ENCODE peak calls at places on chromosome 14, in five cellular contexts. E is K562, M is GM12878, L is HepG2, B is H1. Q is an unnamed sample.

GRCh38 chr14:26190644-26191043 is 407.2 kb downstream of the NOVA1 start:
- DNase-seq in M (no peak), E (no peak), L (no peak), B (no peak), Q (no peak)

GRCh38 chr14:90808759-90809529 is 7.3 kb downstream of the TTC7B start:
- DNase-seq in E (peak; percentile 61), B (no peak), M (no peak), L (no peak), Q (no peak)

GRCh38 chr14:31439554-31439953 is 17.8 kb downstream of the DTD2 start:
- DNase-seq in M (no peak), E (no peak), B (no peak), L (no peak), Q (no peak)

GRCh38 chr14:63544641-63545234 is 1.6 kb upstream of the PPP2R5E start:
- DNase-seq in L (no peak), B (no peak), M (no peak), E (peak; percentile 10), Q (no peak)

GRCh38 chr14:64919618-64920017 is 5.4 kb downstream of the CHURC1 start:
- DNase-seq in M (no peak), E (no peak), L (peak; percentile 12), B (no peak), Q (no peak)

GRCh38 chr14:88045705-88046104 is 40.8 kb downstream of the GPR65 start:
- DNase-seq in M (no peak), L (no peak), B (no peak), E (no peak), Q (no peak)

GRCh38 chr14:61145903-61146411 is 135.2 kb downstream of the TMEM30B start:
- DNase-seq in E (no peak), L (no peak), M (no peak), B (no peak), Q (no peak)

GRCh38 chr14:103854017-103854808 is 6.8 kb upstream of the PPP1R13B start:
- DNase-seq in M (no peak), E (no peak), B (no peak), L (no peak), Q (no peak)

GRCh38 chr14:54529811-54530210 is 20.1 kb downstream of the CGRRF1 start:
- DNase-seq in E (no peak), L (no peak), B (no peak), M (no peak), Q (no peak)

GRCh38 chr14:55373784-55374725 is 37.6 kb downstream of the ATG14 start:
- DNase-seq in L (no peak), M (peak; percentile 20), E (no peak), B (no peak), Q (peak; percentile 40)

GRCh38 chr14:39376671-39377403 is 55.4 kb downstream of the FBXO33 start:
- DNase-seq in E (no peak), B (no peak), L (peak; percentile 48), M (no peak), Q (peak; percentile 8)

GRCh38 chr14:80847093-80847492 is 94.4 kb downstream of the CEP128 start:
- DNase-seq in M (no peak), L (no peak), E (no peak), B (no peak), Q (no peak)

GRCh38 chr14:99465288-99465687 is 15.4 kb downstream of the SETD3 start:
- DNase-seq in E (no peak), M (no peak), B (no peak), L (no peak), Q (no peak)

GRCh38 chr14:61326847-61327246 is 5.5 kb downstream of the PRKCH start:
- DNase-seq in M (no peak), B (no peak), L (no peak), E (no peak), Q (no peak)

DNA sequence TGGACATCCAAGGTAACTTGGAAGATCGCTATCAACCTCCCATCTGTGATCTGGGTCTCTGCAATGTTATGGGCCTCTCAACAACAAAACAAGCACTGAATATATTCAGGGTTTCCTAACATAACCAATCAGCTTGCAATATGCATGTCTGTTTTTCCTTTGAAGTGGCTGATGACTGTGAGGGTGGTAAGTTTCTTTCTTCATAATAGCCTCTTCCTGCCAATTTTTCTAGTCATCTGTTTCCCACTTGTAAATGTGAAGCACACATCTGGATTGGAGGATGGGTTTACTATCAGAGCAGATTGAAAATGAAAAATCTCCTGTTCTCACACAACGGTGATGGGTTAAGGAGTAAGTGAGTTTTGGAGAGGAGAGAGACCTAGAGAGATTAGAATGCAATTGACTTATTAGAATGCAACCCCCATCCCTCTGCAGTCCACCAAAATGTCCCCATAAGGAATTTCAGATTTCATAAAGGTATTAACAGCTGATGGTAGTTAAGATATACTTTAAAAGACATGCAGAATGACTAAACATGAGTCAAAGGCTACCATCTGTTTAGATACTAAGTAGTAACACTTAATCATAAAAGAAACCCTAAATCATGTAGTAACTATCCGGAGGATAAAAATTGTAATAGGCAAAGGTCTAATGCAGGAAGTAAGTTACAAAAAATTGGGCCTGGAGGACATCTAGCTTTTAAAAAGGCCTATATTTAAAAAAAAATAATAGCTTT is 58.4 kb upstream of the SAV1 start:
- DNase-seq in B (no peak), M (no peak), L (no peak), E (no peak), Q (no peak)
- TF ChIP-seq SP1 in B (no peak), M (no peak), L (no peak), E (no peak), Q (no peak)

GRCh38 chr14:51443195-51444018 is 203.4 kb downstream of the TMX1 start:
- DNase-seq in E (no peak), L (no peak), M (no peak), B (no peak), Q (no peak)

GRCh38 chr14:51441001-51441400 is 201.0 kb downstream of the TMX1 start:
- DNase-seq in L (no peak), B (no peak), M (no peak), E (no peak), Q (no peak)

GRCh38 chr14:51445001-51445390 is 204.9 kb downstream of the TMX1 start:
- DNase-seq in E (no peak), B (no peak), L (no peak), M (no peak), Q (no peak)

GRCh38 chr14:51444381-51445000 is 204.4 kb downstream of the TMX1 start:
- DNase-seq in E (no peak), M (no peak), B (no peak), L (no peak), Q (no peak)

DNA sequence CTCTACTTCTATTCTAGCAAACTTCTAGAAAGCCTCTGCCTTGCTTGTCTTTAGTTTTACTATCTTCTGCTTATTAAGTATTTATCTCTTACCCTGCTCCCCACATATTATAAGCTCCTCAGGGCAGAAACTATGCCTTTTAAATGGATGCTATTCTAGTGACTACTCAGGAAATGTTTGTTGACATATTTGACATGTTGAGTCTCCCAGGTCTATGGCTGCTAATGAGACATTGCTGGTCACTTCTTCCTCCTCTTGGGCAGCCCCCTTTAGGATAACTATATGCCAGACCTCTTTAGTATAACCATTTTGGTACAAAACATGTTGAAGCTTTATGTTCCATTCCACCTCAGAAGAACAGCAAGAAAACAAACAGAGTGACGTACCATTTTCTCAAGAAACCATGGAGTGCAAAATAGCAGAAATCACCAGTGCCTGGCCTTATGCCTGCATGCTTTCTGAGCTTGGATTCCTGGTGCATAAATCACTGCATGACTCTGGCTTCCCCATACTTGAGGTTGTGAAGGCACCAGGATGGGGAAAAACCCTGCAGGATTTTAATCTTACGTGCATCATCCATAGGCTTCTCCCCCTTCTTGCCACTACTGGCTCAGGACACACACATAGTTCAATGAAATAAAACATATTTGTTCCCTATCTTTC is 202.6 kb downstream of the TMX1 start:
- DNase-seq in E (no peak), M (no peak), B (no peak), L (no peak), Q (no peak)
- H3K9ac ChIP-seq in E (no peak overlapping the region), M (no peak overlapping the region), B (no peak overlapping the region), L (no peak overlapping the region), Q (no peak overlapping the region)

DNA sequence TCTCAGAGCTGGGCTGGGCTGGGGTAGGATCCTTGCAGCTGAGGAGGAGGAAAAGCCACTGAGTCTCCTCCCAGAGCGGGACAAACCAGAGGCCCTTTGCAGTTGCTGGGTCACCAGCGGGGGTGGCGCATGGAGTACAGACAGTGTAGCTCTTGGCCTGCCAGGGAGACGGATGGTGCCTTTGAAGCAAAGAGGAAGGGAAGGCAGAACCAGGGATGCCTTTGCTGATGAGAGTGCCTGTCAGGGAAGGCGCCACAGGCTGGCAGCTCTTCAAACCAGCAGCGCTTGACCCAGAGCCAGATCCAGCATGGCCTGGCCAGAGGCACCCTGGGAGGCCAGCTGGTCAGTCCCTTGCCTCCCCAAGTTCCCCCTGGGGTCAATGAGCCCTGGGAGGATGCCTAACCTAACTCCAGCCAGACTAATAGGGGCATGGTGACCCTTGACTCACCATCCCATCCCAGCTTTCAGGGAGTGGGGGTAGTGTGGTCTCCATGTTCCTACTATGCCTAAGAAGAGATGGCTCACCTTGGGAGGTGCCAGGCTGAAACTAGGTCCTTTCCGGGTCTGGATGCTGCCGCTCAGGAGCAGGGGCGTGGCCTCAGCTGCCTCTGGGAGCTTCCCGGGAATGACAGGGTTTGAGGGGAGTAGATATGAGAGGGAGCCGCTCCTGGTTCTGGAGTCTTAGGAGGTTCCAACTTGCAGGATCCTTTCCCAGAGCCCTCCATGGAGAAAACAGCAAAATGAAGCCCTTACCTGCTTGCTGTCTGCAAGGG is 19.8 kb downstream of the VASH1 start:
- DNase-seq in B (no peak), M (no peak), L (no peak), E (no peak), Q (no peak)
- TF ChIP-seq SP1 in B (no peak), M (no peak), L (no peak), E (no peak), Q (no peak)

GRCh38 chr14:53409974-53410373 is 256.9 kb upstream of the DDHD1 start:
- DNase-seq in B (no peak), E (no peak), M (no peak), L (no peak), Q (no peak)
- H3K9ac ChIP-seq in B (no peak overlapping the region), E (no peak overlapping the region), M (no peak overlapping the region), L (no peak overlapping the region), Q (no peak overlapping the region)

DNA sequence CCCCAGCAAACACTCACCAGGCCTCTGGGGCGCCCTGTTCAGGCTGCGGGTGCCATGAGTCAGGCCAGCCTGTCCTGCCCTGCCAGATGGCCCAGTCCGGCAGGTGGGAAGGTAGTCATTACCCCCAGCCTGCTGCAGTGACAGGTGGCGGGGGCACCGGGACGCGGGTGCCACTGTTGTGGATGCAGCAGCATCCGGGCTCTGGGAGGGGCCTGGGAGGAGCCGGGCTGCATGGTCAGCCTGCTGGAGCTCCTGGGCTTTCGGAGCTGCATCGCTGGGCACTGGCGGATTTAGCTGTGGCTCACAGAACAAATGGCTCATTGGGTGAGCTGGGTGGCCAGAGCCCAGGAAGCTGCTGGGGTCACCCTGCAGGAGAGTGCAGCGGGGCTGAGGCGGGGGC is 13.5 kb downstream of the CEP170B start:
- DNase-seq in B (no peak), L (no peak), E (no peak), M (no peak), Q (no peak)
- TF ChIP-seq SP1 in B (no peak), L (no peak), E (no peak), M (no peak), Q (no peak)

GRCh38 chr14:75249958-75250336 is 28.7 kb upstream of the FOS start:
- DNase-seq in E (no peak), M (no peak), L (no peak), B (no peak), Q (no peak)
- H3K9ac ChIP-seq in E (no peak overlapping the region), M (no peak overlapping the region), L (no peak overlapping the region), B (no peak overlapping the region), Q (no peak overlapping the region)

Q was measured in HCT116.